ENCODE peak calls at places on chromosomes 3 and 15, in five cellular contexts. O is thyroid gland, B is K562, C is tibial nerve, L is breast epithelium. U is an unnamed sample.

GRCh38 chr15:31511707-31512310 is 185.2 kb downstream of the KLF13 start:
- DNase-seq in L (peak; percentile 11), O (no peak), C (peak; percentile 2), B (no peak), U (no peak)

GRCh38 chr3:27641888-27642601 is 80.1 kb downstream of the EOMES start:
- DNase-seq in C (no peak), O (no peak), B (no peak), L (no peak), U (no peak)

GRCh38 chr15:84804005-84804803 is 13.0 kb upstream of the ALPK3 start:
- DNase-seq in L (peak; percentile 28), C (no peak), B (no peak), O (no peak), U (no peak)

GRCh38 chr15:62848631-62849050 is 193.9 kb upstream of the TPM1 start:
- DNase-seq in O (no peak), L (no peak), B (no peak), C (no peak), U (no peak)

GRCh38 chr15:34370129-34370528 is 3.1 kb upstream of the LPCAT4 start:
- DNase-seq in B (no peak), L (no peak), C (no peak), O (no peak), U (no peak)

GRCh38 chr15:75732809-75733451 is 20.3 kb upstream of the CSPG4 start:
- DNase-seq in L (no peak), O (peak; percentile 67), C (peak; percentile 84), B (peak; percentile 69), U (peak; percentile 77)

GRCh38 chr3:153599685-153600084 is 437.7 kb downstream of the RAP2B start:
- DNase-seq in B (no peak), L (peak; percentile 18), O (peak; percentile 26), C (peak; percentile 14), U (peak; percentile 16)

GRCh38 chr3:141240290-141241247 is 8.9 kb downstream of the PXYLP1 start:
- DNase-seq in B (no peak), O (no peak), L (no peak), C (no peak), U (no peak)

GRCh38 chr15:67115567-67115966 is 50.2 kb downstream of the SMAD3 start:
- DNase-seq in O (no peak), L (no peak), B (no peak), C (no peak), U (no peak)
- H3K4me1 ChIP-seq in O (peaks cover 74% of the 10 kb centered on the region), L (peaks cover 7% of the 10 kb centered on the region), B (peaks cover 12% of the 10 kb centered on the region), C (peaks cover 60% of the 10 kb centered on the region), U (peaks cover 24% of the 10 kb centered on the region)

DNA sequence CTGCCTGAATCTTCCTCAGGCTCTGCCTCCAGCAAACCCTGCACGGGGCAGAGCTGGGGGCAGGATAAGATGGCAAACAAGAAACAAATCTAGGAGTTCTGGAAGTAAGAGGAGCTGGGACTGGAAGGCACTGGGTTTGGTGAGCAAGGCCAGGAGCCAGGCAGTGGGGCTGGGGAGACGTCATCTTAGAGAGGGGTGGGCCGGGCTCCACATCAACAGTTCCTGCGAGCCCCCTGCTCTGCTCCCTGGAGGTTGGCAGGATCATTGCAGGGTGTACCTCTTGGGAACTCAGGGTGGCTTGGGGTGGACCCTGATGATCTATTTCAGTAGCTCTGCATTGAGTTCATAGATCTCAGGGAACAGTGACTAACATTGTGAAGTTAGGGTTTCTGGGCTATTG is 87.3 kb upstream of the PRR23E start:
- DNase-seq in B (no peak), L (no peak), C (no peak), O (no peak), U (no peak)
- TF ChIP-seq CTCF in B (no peak), L (no peak), C (no peak), O (no peak), U (no peak)

DNA sequence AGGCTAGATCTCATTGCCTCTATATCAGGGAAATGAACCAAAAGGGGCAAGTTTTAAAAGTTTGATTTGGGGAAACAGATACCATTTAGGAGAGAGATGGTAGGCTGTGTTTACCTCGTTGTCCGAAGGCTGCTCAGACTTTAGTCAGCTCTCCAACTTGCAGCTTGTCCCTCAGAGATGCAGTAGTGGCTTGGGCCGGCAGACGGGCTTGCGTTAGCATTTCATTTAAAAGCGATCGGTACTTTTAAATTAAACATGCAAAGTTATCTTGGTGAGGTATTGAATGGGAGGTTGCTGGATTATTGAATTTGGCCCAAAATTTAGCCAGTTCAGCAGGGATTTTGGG is 26.2 kb downstream of the EEFSEC start:
- DNase-seq in B (no peak), C (no peak), O (no peak), L (no peak), U (no peak)
- H3K4me3 ChIP-seq in B (no peak overlapping the region), C (peak overlapping the region; percentile 33), O (no peak overlapping the region), L (no peak overlapping the region), U (no peak overlapping the region)

DNA sequence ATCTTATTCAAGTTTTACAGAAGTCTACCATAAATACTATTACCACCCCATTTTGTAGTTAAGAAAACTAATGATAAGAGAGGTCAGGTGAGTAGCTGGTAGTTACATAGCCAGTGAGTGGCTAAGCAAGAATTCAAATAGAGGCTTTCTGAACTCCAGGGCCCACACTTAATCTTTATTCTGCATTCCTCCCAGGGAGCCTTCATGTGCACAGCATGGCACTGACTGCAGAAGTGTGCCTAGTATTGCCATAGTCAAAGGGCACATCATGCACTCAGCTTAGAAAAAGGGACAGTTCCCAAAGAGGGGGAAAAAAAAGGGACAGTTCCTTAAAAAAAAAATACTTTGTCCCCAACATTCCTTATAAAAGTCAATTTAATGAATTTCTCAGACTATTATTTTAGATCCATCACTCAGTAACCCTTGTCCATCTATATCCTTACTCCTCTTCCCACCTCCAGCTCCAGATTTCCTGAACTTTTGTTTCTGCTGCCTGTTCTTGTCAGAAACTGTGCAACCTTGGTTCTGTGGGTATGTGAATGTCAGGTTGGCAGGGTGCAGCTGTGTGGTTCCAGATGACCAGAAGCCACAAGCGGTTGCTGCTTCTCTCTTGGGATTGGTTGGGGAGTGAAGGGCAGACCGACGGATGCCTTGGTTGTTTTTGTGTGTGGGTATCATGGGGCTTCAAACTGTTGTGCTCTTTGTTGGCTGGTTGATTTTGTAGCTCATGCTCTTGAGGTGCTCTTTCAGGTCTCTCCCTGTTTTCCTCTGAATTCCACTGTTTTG is 8.4 kb downstream of the MAPKBP1 start:
- DNase-seq in B (no peak), C (no peak), O (no peak), L (no peak), U (no peak)
- H3K4me1 ChIP-seq in B (peaks cover 5% of the 10 kb centered on the region), C (peaks cover 3% of the 10 kb centered on the region), O (peaks cover 40% of the 10 kb centered on the region), L (no peaks in the 10 kb centered on the region), U (peaks cover 29% of the 10 kb centered on the region)

GRCh38 chr3:185843635-185844034 is 18.8 kb upstream of the IGF2BP2 start:
- DNase-seq in O (no peak), C (no peak), B (no peak), L (no peak), U (no peak)

GRCh38 chr3:185843126-185843525 is 18.3 kb upstream of the IGF2BP2 start:
- DNase-seq in L (no peak), O (no peak), C (no peak), B (no peak), U (no peak)

GRCh38 chr3:185847506-185847905 is 22.7 kb upstream of the IGF2BP2 start:
- DNase-seq in B (no peak), O (no peak), L (no peak), C (no peak), U (no peak)

GRCh38 chr3:185842241-185842640 is 17.4 kb upstream of the IGF2BP2 start:
- DNase-seq in C (no peak), O (no peak), L (no peak), B (no peak), U (no peak)

DNA sequence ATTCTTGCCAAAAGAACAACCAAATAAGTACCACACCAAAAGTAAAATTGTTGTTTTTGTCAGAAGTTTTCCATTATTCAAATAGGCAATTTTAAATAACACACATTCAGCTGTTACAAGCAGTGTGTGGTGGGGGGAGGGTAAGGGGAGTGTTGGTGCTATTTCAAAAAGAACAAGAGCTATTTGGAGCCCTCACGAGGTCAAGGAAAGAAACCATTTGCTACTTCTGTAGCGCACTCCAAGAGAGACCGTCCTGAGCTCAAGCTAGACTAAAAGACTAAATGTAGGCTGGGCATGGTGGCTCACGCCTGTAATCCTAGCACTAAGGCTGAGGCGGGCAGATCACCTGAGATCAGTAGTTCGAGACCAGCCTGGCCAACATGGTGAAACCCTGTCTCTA is 21.2 kb upstream of the IGF2BP2 start:
- DNase-seq in B (peak; percentile 37), C (no peak), O (peak; percentile 15), L (no peak), U (no peak)
- TF ChIP-seq CTCF in B (no peak), C (no peak), O (no peak), L (no peak), U (no peak)

GRCh38 chr15:67469680-67470079 is 51.3 kb upstream of the C15orf61 start:
- DNase-seq in B (no peak), O (no peak), C (no peak), L (no peak), U (no peak)

GRCh38 chr15:67472957-67473356 is 48.0 kb upstream of the C15orf61 start:
- DNase-seq in C (no peak), O (no peak), B (no peak), L (no peak), U (no peak)

GRCh38 chr15:67479781-67480180 is 41.1 kb upstream of the C15orf61 start:
- DNase-seq in B (no peak), O (no peak), L (no peak), C (no peak), U (no peak)

GRCh38 chr15:67474405-67475080 is 46.4 kb upstream of the C15orf61 start:
- DNase-seq in L (no peak), C (no peak), O (no peak), B (no peak), U (no peak)
- H3K4me3 ChIP-seq in L (no peak overlapping the region), C (no peak overlapping the region), O (no peak overlapping the region), B (no peak overlapping the region), U (no peak overlapping the region)